ENCODE peak calls at places on chromosomes 3 and 15, in six cellular contexts. P is neuronal stem cell, I is IMR-90, G is H9, D is H1, F is mesenchymal stem cell. L is an unnamed sample.
A peak's percentile ranks its signal among the peaks of the same experiment; 100 is the strongest.

GRCh38 chr15:41866263-41866703 is 27.6 kb downstream of the SPTBN5 start:
- DNase-seq in P (peak; percentile 52), I (no peak), G (no peak), D (no peak), F (no peak), L (peak; percentile 67)

GRCh38 chr3:62445267-62445666 is 71.9 kb upstream of the FEZF2 start:
- DNase-seq in P (no peak), I (peak; percentile 29), G (no peak), D (no peak), F (peak; percentile 15), L (peak; percentile 8)

GRCh38 chr15:36278219-36278618 is 301.2 kb upstream of the CDIN1 start:
- DNase-seq in P (no peak), I (peak; percentile 11), G (peak; percentile 32), D (peak; percentile 7), F (peak; percentile 4), L (peak; percentile 72)

GRCh38 chr3:171879472-171879871 is 36.3 kb downstream of the TMEM212 start:
- DNase-seq in P (no peak), I (no peak), G (no peak), D (no peak), F (no peak), L (no peak)

GRCh38 chr15:65518633-65519285 is 1.3 kb upstream of the DPP8 start:
- DNase-seq in P (no peak), I (no peak), G (no peak), D (no peak), F (no peak), L (no peak)

GRCh38 chr15:57410373-57410772 is 34.1 kb downstream of the CGNL1 start:
- DNase-seq in P (no peak), I (no peak), G (no peak), D (no peak), F (no peak), L (no peak)

GRCh38 chr15:73908030-73908821 is 18.0 kb upstream of the LOXL1 start:
- DNase-seq in P (peak; percentile 70), I (peak; percentile 64), G (peak; percentile 86), D (no peak), F (peak; percentile 72), L (peak; percentile 77)

GRCh38 chr3:124965413-124965812 is 30.9 kb upstream of the MUC13 start:
- DNase-seq in P (no peak), I (peak; percentile 13), G (no peak), D (no peak), F (no peak), L (no peak)

GRCh38 chr15:79849789-79850188 is 47.0 kb downstream of the MTHFS start:
- DNase-seq in P (peak; percentile 21), I (peak; percentile 52), G (peak; percentile 60), D (no peak), F (peak; percentile 52), L (peak; percentile 79)

GRCh38 chr3:31880020-31880419 is 101.0 kb downstream of the OSBPL10 start:
- DNase-seq in P (no peak), I (peak; percentile 8), G (no peak), D (no peak), F (no peak), L (peak; percentile 58)

GRCh38 chr15:49155834-49156627 is 632 bp upstream of the COPS2 start:
- DNase-seq in P (peak; percentile 17), I (peak; percentile 25), G (peak; percentile 29), D (no peak), F (peak; percentile 64), L (peak; percentile 44)

GRCh38 chr15:33279613-33280205 is 31.1 kb upstream of the RYR3 start:
- DNase-seq in P (no peak), I (no peak), G (no peak), D (no peak), F (peak; percentile 42), L (no peak)

GRCh38 chr3:172512363-172512762 is 10.9 kb downstream of the TNFSF10 start:
- DNase-seq in P (no peak), I (no peak), G (no peak), D (no peak), F (peak; percentile 41), L (no peak)

GRCh38 chr3:107392549-107393165 is 15.4 kb downstream of the CCDC54 start:
- DNase-seq in P (no peak), I (peak; percentile 66), G (no peak), D (no peak), F (peak; percentile 33), L (peak; percentile 57)

GRCh38 chr3:173287361-173287760 is 110.2 kb upstream of the NLGN1 start:
- DNase-seq in P (no peak), I (no peak), G (no peak), D (no peak), F (no peak), L (no peak)

GRCh38 chr15:92531406-92531805 is 124.2 kb downstream of the FAM174B start:
- DNase-seq in P (no peak), I (no peak), G (no peak), D (no peak), F (no peak), L (no peak)

GRCh38 chr3:174859756-174860155 is 622 bp downstream of the NAALADL2 start:
- DNase-seq in P (no peak), I (no peak), G (no peak), D (no peak), F (no peak), L (no peak)

GRCh38 chr3:121482651-121483050 is 63.1 kb downstream of the POLQ start:
- DNase-seq in P (no peak), I (peak; percentile 91), G (no peak), D (no peak), F (peak; percentile 68), L (no peak)

GRCh38 chr3:98556164-98557130 is 24.7 kb downstream of the GPR15 start:
- DNase-seq in P (no peak), I (no peak), G (no peak), D (no peak), F (peak; percentile 52), L (no peak)

GRCh38 chr3:64443553-64444331 is 218.5 kb upstream of the PRICKLE2 start:
- DNase-seq in P (no peak), I (peak; percentile 74), G (no peak), D (no peak), F (peak; percentile 77), L (no peak)

GRCh38 chr3:138418556-138419206 is 15.7 kb upstream of the ESYT3 start:
- DNase-seq in P (no peak), I (peak; percentile 32), G (no peak), D (no peak), F (no peak), L (no peak)

GRCh38 chr15:91961357-91961756 is 107.8 kb downstream of the SLCO3A1 start:
- DNase-seq in P (no peak), I (no peak), G (no peak), D (no peak), F (no peak), L (no peak)

GRCh38 chr3:41101231-41101630 is 98.1 kb upstream of the CTNNB1 start:
- DNase-seq in P (no peak), I (no peak), G (no peak), D (no peak), F (no peak), L (peak; percentile 51)

GRCh38 chr3:37935290-37935668 is 55.3 kb upstream of the VILL start:
- DNase-seq in P (no peak), I (peak; percentile 49), G (no peak), D (no peak), F (peak; percentile 80), L (no peak)

GRCh38 chr3:37934631-37935289 is 55.8 kb upstream of the VILL start:
- DNase-seq in P (no peak), I (no peak), G (no peak), D (no peak), F (peak; percentile 61), L (no peak)

GRCh38 chr3:37938011-37938410 is 52.6 kb upstream of the VILL start:
- DNase-seq in P (no peak), I (no peak), G (no peak), D (no peak), F (no peak), L (no peak)

GRCh38 chr3:37937156-37937555 is 53.4 kb upstream of the VILL start:
- DNase-seq in P (no peak), I (no peak), G (no peak), D (no peak), F (no peak), L (no peak)

DNA sequence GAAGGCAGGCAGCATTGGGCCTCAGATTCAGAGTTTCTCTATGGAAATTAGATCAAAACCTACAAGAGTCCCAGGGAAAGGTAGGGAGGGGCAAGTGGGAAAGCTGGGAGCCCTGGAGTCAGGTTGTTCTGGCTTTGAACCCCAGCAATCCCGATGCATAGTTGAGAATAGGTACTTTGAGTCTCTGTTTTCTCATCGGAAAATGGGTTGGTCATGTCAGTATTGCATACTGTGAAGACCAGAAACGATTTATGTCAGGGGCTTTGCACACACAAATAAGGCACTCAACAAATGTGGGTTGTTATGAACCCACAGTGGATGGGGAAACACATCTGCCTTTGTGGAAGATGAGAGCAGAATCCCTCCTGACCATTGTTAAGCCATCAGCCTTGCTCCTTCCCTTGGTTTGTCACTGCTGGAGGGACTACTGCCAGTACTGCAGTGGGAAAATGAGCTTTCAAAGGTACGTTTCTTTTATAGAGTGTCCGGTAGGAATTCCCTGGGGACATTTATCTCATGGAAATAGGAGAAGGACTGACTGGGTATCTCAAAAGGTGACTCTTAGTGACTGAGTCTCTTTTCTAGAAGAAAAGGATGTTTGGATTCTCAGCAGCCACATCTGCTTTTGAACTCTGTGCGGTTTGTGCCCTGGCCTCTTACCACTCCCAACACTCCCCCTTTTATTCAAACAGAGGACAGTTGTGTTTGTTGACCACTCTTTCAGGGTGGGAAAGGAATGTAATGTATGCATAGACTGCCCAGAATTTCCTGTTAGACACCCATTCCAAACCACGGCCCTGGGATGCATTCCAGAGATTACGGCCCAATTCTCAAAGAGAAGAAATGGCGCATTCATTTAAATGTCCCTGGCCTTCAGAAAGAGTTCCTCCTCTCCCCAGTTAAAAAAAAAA is 54.6 kb upstream of the VILL start:
- DNase-seq in P (peak; percentile 5), I (peak; percentile 95), G (no peak), D (peak; percentile 23), F (peak; percentile 85), L (peak; percentile 89)
- H2AK5ac ChIP-seq in P (no peak overlapping the region), I (peak overlapping the region; percentile 90), G (no peak overlapping the region), D (peak overlapping the region; percentile 54), F (peak overlapping the region; percentile 99), L (no peak overlapping the region)

GRCh38 chr3:184952671-184953070 is 140.7 kb downstream of the VPS8 start:
- DNase-seq in P (no peak), I (peak; percentile 8), G (no peak), D (no peak), F (peak; percentile 69), L (peak; percentile 3)
- H4K8ac ChIP-seq in P (no peak overlapping the region), I (no peak overlapping the region), G (no peak overlapping the region), D (no peak overlapping the region), F (peak overlapping the region; percentile 29), L (no peak overlapping the region)

GRCh38 chr3:155194973-155195372 is 98.5 kb downstream of the STRIT1 start:
- DNase-seq in P (no peak), I (no peak), G (peak; percentile 33), D (no peak), F (no peak), L (peak; percentile 21)

GRCh38 chr3:155192957-155193746 is 100.3 kb downstream of the STRIT1 start:
- DNase-seq in P (no peak), I (no peak), G (no peak), D (no peak), F (no peak), L (no peak)

GRCh38 chr3:155196131-155197075 is 97.1 kb downstream of the STRIT1 start:
- DNase-seq in P (no peak), I (no peak), G (no peak), D (no peak), F (no peak), L (peak; percentile 77)

GRCh38 chr3:155195558-155195957 is 97.9 kb downstream of the STRIT1 start:
- DNase-seq in P (no peak), I (no peak), G (no peak), D (no peak), F (no peak), L (no peak)

GRCh38 chr3:155193868-155194267 is 99.6 kb downstream of the STRIT1 start:
- DNase-seq in P (no peak), I (no peak), G (no peak), D (no peak), F (no peak), L (no peak)
- H3K4ac ChIP-seq in P (no peak overlapping the region), I (no peak overlapping the region), G (no peak overlapping the region), D (no peak overlapping the region), F (no peak overlapping the region), L (no peak overlapping the region)

GRCh38 chr3:46729038-46729437 is 11.4 kb upstream of the PRSS50 start:
- DNase-seq in P (no peak), I (no peak), G (peak; percentile 23), D (no peak), F (no peak), L (no peak)
- H2AK5ac ChIP-seq in P (no peak overlapping the region), I (no peak overlapping the region), G (no peak overlapping the region), D (no peak overlapping the region), F (no peak overlapping the region), L (no peak overlapping the region)

L was measured in mesendoderm.